ENCODE peak calls at places on chromosomes 7 and 10, in four cellular contexts. P is trophoblast cell, N is H1, Q is mesenchymal stem cell. T is an unnamed sample.

GRCh38 chr10:43037440-43037839 is 39.4 kb upstream of the RET start:
- DNase-seq in P (no peak), Q (no peak), N (no peak), T (no peak)

GRCh38 chr7:156156734-156157408 is 344.6 kb upstream of the SHH start:
- DNase-seq in Q (no peak), N (peak; percentile 75), P (peak; percentile 51), T (peak; percentile 27)

GRCh38 chr10:16964571-16965241 is 147.5 kb upstream of the RSU1 start:
- DNase-seq in N (no peak), Q (peak; percentile 14), P (no peak), T (no peak)

GRCh38 chr10:54983255-54983654 is 182.2 kb upstream of the PCDH15 start:
- DNase-seq in Q (peak; percentile 1), P (no peak), N (no peak), T (no peak)

GRCh38 chr7:126424985-126425384 is 827.8 kb downstream of the GRM8 start:
- DNase-seq in N (no peak), Q (no peak), P (no peak), T (no peak)

GRCh38 chr10:124536496-124537050 is 75.0 kb downstream of the LHPP start:
- DNase-seq in N (no peak), P (no peak), Q (no peak), T (no peak)

GRCh38 chr10:47164126-47164799 is 135.7 kb upstream of the GDF10 start:
- DNase-seq in N (no peak), Q (no peak), P (peak; percentile 93), T (no peak)

GRCh38 chr7:102914585-102914984 is 1.8 kb downstream of the LRRC17 start:
- DNase-seq in N (no peak), P (no peak), Q (no peak), T (no peak)

GRCh38 chr7:44713680-44714335 is 34.8 kb upstream of the ZMIZ2 start:
- DNase-seq in Q (no peak), P (peak; percentile 54), N (no peak), T (no peak)

GRCh38 chr10:70175516-70175915 is 5.2 kb upstream of the SAR1A start:
- DNase-seq in N (no peak), Q (no peak), P (no peak), T (no peak)

GRCh38 chr10:97784200-97784811 is 12.5 kb upstream of the SFRP5 start:
- DNase-seq in N (no peak), P (no peak), Q (no peak), T (no peak)

GRCh38 chr7:139650429-139651100 is 127.1 kb downstream of the CLEC2L start:
- DNase-seq in P (no peak), N (no peak), Q (no peak), T (no peak)

GRCh38 chr10:126407831-126408230 is 19.6 kb upstream of the ADAM12 start:
- DNase-seq in Q (no peak), P (no peak), N (no peak), T (no peak)

GRCh38 chr7:134298902-134299683 is 17.6 kb downstream of the SLC35B4 start:
- DNase-seq in P (no peak), N (no peak), Q (peak; percentile 12), T (no peak)

GRCh38 chr7:30678805-30679204 is 3.5 kb downstream of the CRHR2 start:
- DNase-seq in N (no peak), P (no peak), Q (no peak), T (no peak)

GRCh38 chr7:142443614-142444013 is 185.8 kb upstream of the PRSS58 start:
- DNase-seq in N (no peak), P (no peak), Q (peak; percentile 34), T (no peak)

GRCh38 chr10:22649977-22650376 is 64.4 kb downstream of the PIP4K2A start:
- DNase-seq in P (no peak), Q (no peak), N (no peak), T (no peak)

GRCh38 chr10:9297580-9297979 is 1243.1 kb downstream of the GATA3 start:
- DNase-seq in N (no peak), Q (no peak), P (no peak), T (peak; percentile 17)

GRCh38 chr10:26937371-26937770 is 76.6 kb upstream of the ABI1 start:
- DNase-seq in N (no peak), Q (no peak), P (no peak), T (no peak)

GRCh38 chr7:122305475-122306319 is 1.1 kb upstream of the FEZF1 start:
- DNase-seq in N (peak; percentile 81), P (peak; percentile 21), Q (no peak), T (no peak)

GRCh38 chr10:93963434-93963833 is 30.3 kb upstream of the PLCE1 start:
- DNase-seq in P (no peak), Q (no peak), N (no peak), T (no peak)

GRCh38 chr7:100486753-100487446 is 3.2 kb downstream of the NYAP1 start:
- DNase-seq in Q (peak; percentile 45), N (no peak), P (no peak), T (no peak)

GRCh38 chr7:54788664-54789063 is 29.7 kb upstream of the SEC61G start:
- DNase-seq in P (peak; percentile 91), N (no peak), Q (peak; percentile 87), T (peak; percentile 48)

GRCh38 chr7:22751341-22751740 is 24.3 kb downstream of the IL6 start:
- DNase-seq in P (no peak), Q (peak; percentile 28), N (no peak), T (no peak)

GRCh38 chr7:80587538-80587937 is 50.9 kb upstream of the CD36 start:
- DNase-seq in P (no peak), N (no peak), Q (no peak), T (no peak)

GRCh38 chr7:42155836-42156540 is 81.0 kb downstream of the GLI3 start:
- DNase-seq in P (peak; percentile 86), Q (peak; percentile 37), N (no peak), T (no peak)

GRCh38 chr7:158280467-158281154 is 307.0 kb downstream of the PTPRN2 start:
- DNase-seq in Q (no peak), P (no peak), N (no peak), T (no peak)

GRCh38 chr7:148045521-148045920 is 545.0 kb upstream of the C7orf33 start:
- DNase-seq in P (no peak), N (no peak), Q (no peak), T (no peak)

GRCh38 chr10:70742537-70743429 is 42.4 kb downstream of the TBATA start:
- DNase-seq in Q (peak; percentile 88), P (peak; percentile 12), N (no peak), T (no peak)

GRCh38 chr10:70967591-70968588 is 79.5 kb upstream of the PCBD1 start:
- DNase-seq in Q (peak; percentile 20), P (no peak), N (no peak), T (peak; percentile 59)

GRCh38 chr7:151115121-151115835 is 29.0 kb downstream of the AGAP3 start:
- DNase-seq in N (peak; percentile 68), P (peak; percentile 43), Q (peak; percentile 20), T (no peak)

GRCh38 chr7:13981070-13981469 is 8.4 kb downstream of the ETV1 start:
- DNase-seq in Q (peak; percentile 97), N (no peak), P (peak; percentile 66), T (no peak)

GRCh38 chr10:74947781-74948401 is 121.5 kb downstream of the KAT6B start:
- DNase-seq in N (no peak), P (no peak), Q (no peak), T (no peak)

GRCh38 chr7:27134392-27134791 is 3.8 kb upstream of the HOXA4 start:
- DNase-seq in P (peak; percentile 19), N (no peak), Q (peak; percentile 49), T (no peak)

GRCh38 chr10:1651280-1651975 is 85.9 kb downstream of the ADARB2 start:
- DNase-seq in N (no peak), P (no peak), Q (no peak), T (no peak)

GRCh38 chr10:33132626-33133025 is 174.6 kb upstream of the ITGB1 start:
- DNase-seq in P (no peak), Q (no peak), N (no peak), T (no peak)

GRCh38 chr7:140506788-140507464 is 27.6 kb upstream of the MKRN1 start:
- DNase-seq in Q (peak; percentile 77), P (no peak), N (peak; percentile 57), T (no peak)

GRCh38 chr7:137848095-137848494 is 1.3 kb upstream of the DGKI start:
- DNase-seq in P (peak; percentile 28), N (no peak), Q (no peak), T (no peak)

GRCh38 chr7:29189743-29190201 is 4.8 kb upstream of the CHN2 start:
- DNase-seq in P (peak; percentile 66), Q (peak; percentile 25), N (peak; percentile 93), T (peak; percentile 61)
- H3K4me2 ChIP-seq in P (peak overlapping the region; percentile 30), Q (no peak overlapping the region), N (peak overlapping the region; percentile 11), T (peak overlapping the region; percentile 56)

GRCh38 chr10:113539789-113540188 is 13.1 kb upstream of the HABP2 start:
- DNase-seq in N (no peak), Q (peak; percentile 32), P (peak; percentile 42), T (no peak)
- H2BK12ac ChIP-seq in N (no peak overlapping the region), Q (no peak overlapping the region), P (no peak overlapping the region), T (no peak overlapping the region)

GRCh38 chr10:103617362-103618026 is 124.0 kb downstream of the NEURL1 start:
- DNase-seq in P (no peak), N (no peak), Q (no peak), T (no peak)

GRCh38 chr10:103620357-103620749 is 126.8 kb downstream of the NEURL1 start:
- DNase-seq in Q (no peak), N (no peak), P (no peak), T (no peak)

GRCh38 chr10:103619424-103620356 is 126.2 kb downstream of the NEURL1 start:
- DNase-seq in P (no peak), Q (no peak), N (no peak), T (no peak)

GRCh38 chr10:103618027-103618385 is 124.5 kb downstream of the NEURL1 start:
- DNase-seq in P (no peak), Q (no peak), N (no peak), T (no peak)

GRCh38 chr10:103618575-103619423 is 125.3 kb downstream of the NEURL1 start:
- DNase-seq in Q (no peak), P (no peak), N (no peak), T (no peak)
- H3K4me3 ChIP-seq in Q (peak overlapping the region; percentile 42), P (no peak overlapping the region), N (no peak overlapping the region), T (no peak overlapping the region)

GRCh38 chr10:4736608-4737007 is 89.4 kb upstream of the AKR1E2 start:
- DNase-seq in N (no peak), P (no peak), Q (no peak), T (no peak)

GRCh38 chr10:4730998-4731397 is 95.0 kb upstream of the AKR1E2 start:
- DNase-seq in Q (no peak), N (no peak), P (no peak), T (no peak)

GRCh38 chr10:4733150-4733842 is 92.7 kb upstream of the AKR1E2 start:
- DNase-seq in N (no peak), P (peak; percentile 79), Q (no peak), T (no peak)

GRCh38 chr10:4736183-4736582 is 89.8 kb upstream of the AKR1E2 start:
- DNase-seq in N (no peak), Q (no peak), P (peak; percentile 61), T (no peak)

DNA sequence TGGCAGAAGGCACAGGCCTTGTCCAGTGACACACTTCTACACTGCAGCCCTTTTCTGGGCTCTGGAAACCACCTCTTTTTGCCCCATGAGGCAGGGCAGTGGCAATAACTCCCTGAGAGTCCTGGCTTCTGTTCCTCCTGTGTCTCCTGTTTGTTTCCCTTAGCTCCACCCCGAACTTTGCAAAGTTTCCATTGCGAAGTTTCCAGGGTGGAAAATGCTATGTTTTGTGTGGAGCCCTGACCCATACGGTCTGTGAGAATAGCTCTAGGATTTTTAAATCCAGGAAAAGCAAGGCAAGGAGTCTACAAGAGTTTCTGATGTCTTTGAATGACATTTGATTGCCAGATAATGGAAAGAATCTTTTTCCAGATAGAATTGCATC is 92.2 kb upstream of the AKR1E2 start:
- DNase-seq in N (no peak), P (no peak), Q (no peak), T (no peak)
- H3K4me2 ChIP-seq in N (no peak overlapping the region), P (no peak overlapping the region), Q (no peak overlapping the region), T (no peak overlapping the region)

GRCh38 chr7:112168915-112169314 is 37.3 kb downstream of the DOCK4 start:
- DNase-seq in N (no peak), P (no peak), Q (no peak), T (no peak)
- H2BK12ac ChIP-seq in N (no peak overlapping the region), P (no peak overlapping the region), Q (no peak overlapping the region), T (no peak overlapping the region)

T was measured in neuronal stem cell.